ENCODE peak calls at places on chromosomes 4 and X, in eight cellular contexts. I is breast epithelium, K is fibroblast of pulmonary artery, C is choroid plexus epithelial cell, M is endodermal cell, R is astrocyte of the spinal cord, T is mesothelial cell of epicardium, B is OCI-LY7. Q is an unnamed sample.

GRCh38 chrX:130106071-130106470 is 4.2 kb downstream of the ELF4 start:
- DNase-seq in I (no peak), K (no peak), C (no peak), M (no peak), R (no peak), T (no peak), B (no peak), Q (no peak)

GRCh38 chrX:26411045-26411444 is 195.1 kb downstream of the MAGEB5 start:
- DNase-seq in I (no peak), K (peak; percentile 16), C (no peak), M (no peak), R (no peak), T (no peak), B (no peak), Q (no peak)

GRCh38 chrX:55839480-55839879 is 121.9 kb downstream of the RRAGB start:
- DNase-seq in I (no peak), K (no peak), C (no peak), M (peak; percentile 82), R (no peak), T (no peak), B (no peak), Q (no peak)

GRCh38 chr4:152045781-152046571 is 285.2 kb upstream of the GATB start:
- DNase-seq in I (no peak), K (peak; percentile 4), C (no peak), M (peak; percentile 98), R (no peak), T (peak; percentile 84), B (no peak), Q (peak; percentile 73)

GRCh38 chrX:147958316-147958715 is 22.8 kb upstream of the FMR1NB start:
- DNase-seq in I (no peak), K (peak; percentile 1), C (peak; percentile 31), M (no peak), R (peak; percentile 27), T (no peak), B (no peak), Q (no peak)

GRCh38 chrX:10103023-10103422 is 53.8 kb upstream of the CLCN4 start:
- DNase-seq in I (no peak), K (no peak), C (peak; percentile 67), M (no peak), R (peak; percentile 18), T (no peak), B (no peak), Q (no peak)

GRCh38 chr4:78292336-78292735 is 235.2 kb downstream of the FRAS1 start:
- DNase-seq in I (no peak), K (no peak), C (no peak), M (no peak), R (no peak), T (no peak), B (no peak), Q (no peak)

GRCh38 chrX:16628954-16629595 is 20.9 kb upstream of the S100G start:
- DNase-seq in I (no peak), K (no peak), C (peak; percentile 10), M (peak; percentile 90), R (no peak), T (no peak), B (no peak), Q (no peak)

GRCh38 chrX:153885968-153886903 is at the start of gene L1CAM:
- DNase-seq in I (no peak), K (no peak), C (no peak), M (peak; percentile 80), R (no peak), T (no peak), B (no peak), Q (no peak)

GRCh38 chrX:80293354-80293753 is 126.9 kb upstream of the TENT5D start:
- DNase-seq in I (no peak), K (no peak), C (no peak), M (no peak), R (no peak), T (no peak), B (no peak), Q (no peak)

GRCh38 chrX:29926659-29927058 is 288.7 kb upstream of the MAGEB2 start:
- DNase-seq in I (no peak), K (no peak), C (no peak), M (no peak), R (no peak), T (no peak), B (no peak), Q (no peak)

GRCh38 chr4:146054676-146055075 is 116.1 kb upstream of the ZNF827 start:
- DNase-seq in I (no peak), K (no peak), C (no peak), M (no peak), R (no peak), T (no peak), B (no peak), Q (no peak)

GRCh38 chrX:39814391-39814790 is 283.4 kb downstream of the BCOR start:
- DNase-seq in I (no peak), K (peak; percentile 44), C (no peak), M (no peak), R (no peak), T (no peak), B (peak; percentile 53), Q (peak; percentile 54)

GRCh38 chr4:60805500-60806313 is 394.4 kb upstream of the ADGRL3 start:
- DNase-seq in I (no peak), K (peak; percentile 61), C (peak; percentile 75), M (peak; percentile 55), R (peak; percentile 48), T (no peak), B (peak; percentile 23), Q (peak; percentile 3)

GRCh38 chrX:24526616-24527015 is 61.5 kb downstream of the PDK3 start:
- DNase-seq in I (no peak), K (no peak), C (no peak), M (no peak), R (no peak), T (no peak), B (no peak), Q (no peak)

GRCh38 chr4:117134386-117134785 is 49.0 kb upstream of the TRAM1L1 start:
- DNase-seq in I (no peak), K (peak; percentile 48), C (peak; percentile 90), M (peak; percentile 70), R (peak; percentile 91), T (no peak), B (no peak), Q (peak; percentile 6)

GRCh38 chrX:54423161-54423888 is 16.9 kb upstream of the TSR2 start:
- DNase-seq in I (no peak), K (peak; percentile 10), C (peak; percentile 19), M (peak; percentile 78), R (no peak), T (no peak), B (no peak), Q (peak; percentile 44)
- TF ChIP-seq CTCF in I (no peak), K (no peak), C (peak; percentile 35), M (peak; percentile 62), R (peak; percentile 9), T (no peak), B (no peak), Q (peak; percentile 20)

GRCh38 chr4:73257242-73257994 is 1.2 kb downstream of the ANKRD17 start:
- DNase-seq in I (peak; percentile 66), K (peak; percentile 90), C (peak; percentile 92), M (peak; percentile 80), R (peak; percentile 90), T (peak; percentile 60), B (peak; percentile 77), Q (peak; percentile 57)

GRCh38 chr4:73258668-73259551 is at the start of gene ANKRD17:
- DNase-seq in I (peak; percentile 89), K (peak; percentile 95), C (peak; percentile 94), M (peak; percentile 97), R (peak; percentile 97), T (peak; percentile 96), B (peak; percentile 94), Q (peak; percentile 89)

GRCh38 chr4:73259552-73260140 is 1.0 kb upstream of the ANKRD17 start:
- DNase-seq in I (no peak), K (no peak), C (no peak), M (no peak), R (no peak), T (no peak), B (peak; percentile 46), Q (no peak)

GRCh38 chr4:73257995-73258667 is 467 bp downstream of the ANKRD17 start:
- DNase-seq in I (no peak), K (peak; percentile 32), C (peak; percentile 33), M (no peak), R (peak; percentile 22), T (peak; percentile 42), B (peak; percentile 70), Q (peak; percentile 20)
- TF ChIP-seq CTCF in I (no peak), K (no peak), C (no peak), M (peak; percentile 54), R (peak; percentile 6), T (no peak), B (peak; percentile 62), Q (peak; percentile 38)

GRCh38 chr4:24428850-24429249 is 155.5 kb downstream of the DHX15 start:
- DNase-seq in I (no peak), K (no peak), C (peak; percentile 7), M (no peak), R (no peak), T (no peak), B (no peak), Q (no peak)
- TF ChIP-seq CTCF in I (no peak), K (no peak), C (peak; percentile 11), M (no peak), R (no peak), T (no peak), B (no peak), Q (no peak)

GRCh38 chrX:19886888-19887531 is 390 bp downstream of the SH3KBP1 start:
- DNase-seq in I (no peak), K (no peak), C (no peak), M (peak; percentile 58), R (no peak), T (peak; percentile 52), B (no peak), Q (peak; percentile 49)

GRCh38 chrX:19889582-19890342 is 2.4 kb upstream of the SH3KBP1 start:
- DNase-seq in I (no peak), K (peak; percentile 77), C (peak; percentile 90), M (peak; percentile 58), R (peak; percentile 64), T (peak; percentile 55), B (no peak), Q (peak; percentile 47)

GRCh38 chrX:19885732-19886131 is 1.7 kb downstream of the SH3KBP1 start:
- DNase-seq in I (no peak), K (no peak), C (no peak), M (no peak), R (no peak), T (no peak), B (no peak), Q (no peak)

GRCh38 chrX:19886375-19886774 is 1.0 kb downstream of the SH3KBP1 start:
- DNase-seq in I (no peak), K (no peak), C (no peak), M (peak; percentile 47), R (no peak), T (no peak), B (no peak), Q (no peak)

DNA sequence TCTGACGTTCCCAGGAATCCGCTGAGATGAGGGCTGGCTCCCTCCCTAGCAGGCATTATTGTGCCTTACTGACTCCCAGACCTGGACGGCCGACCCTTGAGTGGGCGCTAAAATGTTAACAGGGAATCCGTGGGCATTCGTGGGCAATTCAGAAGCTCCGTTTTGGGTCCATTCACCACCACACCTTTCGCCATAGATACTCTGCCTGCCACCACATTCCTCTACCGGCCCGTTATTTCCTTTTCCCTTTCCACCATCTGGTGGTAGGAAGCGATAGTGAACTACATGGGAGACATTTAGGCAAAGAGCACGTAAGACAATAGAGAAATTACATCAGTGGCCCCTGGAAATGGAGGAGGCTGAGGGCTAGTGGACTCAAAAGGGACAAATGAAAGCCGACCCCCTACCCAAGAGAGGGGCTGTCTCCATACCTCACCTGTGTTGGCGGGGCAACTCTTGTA is 1.0 kb upstream of the SH3KBP1 start:
- DNase-seq in I (no peak), K (peak; percentile 82), C (peak; percentile 85), M (peak; percentile 88), R (peak; percentile 79), T (no peak), B (peak; percentile 73), Q (peak; percentile 52)
- TF ChIP-seq CTCF in I (peak; percentile 42), K (peak; percentile 62), C (peak; percentile 69), M (peak; percentile 70), R (peak; percentile 53), T (no peak), B (peak; percentile 70), Q (peak; percentile 34)

GRCh38 chr4:52825311-52826090 is 36.6 kb upstream of the RASL11B start:
- DNase-seq in I (no peak), K (no peak), C (no peak), M (no peak), R (no peak), T (no peak), B (no peak), Q (no peak)
- TF ChIP-seq CTCF in I (no peak), K (no peak), C (no peak), M (no peak), R (no peak), T (no peak), B (no peak), Q (no peak)